ENCODE peak calls at places on chromosomes 3 and 15, in nine cellular contexts. One of them, this sample, is unnamed.
A peak's percentile ranks its signal among the peaks of the same experiment; 100 is the strongest.

GRCh38 chr15:63909819-63910437 is 76.2 kb upstream of the HERC1 start:
- DNase-seq in right cardiac atrium: no peak
- DNase-seq in PC-3: no peak
- DNase-seq in upper lobe of right lung: no peak
- DNase-seq in K562: no peak
- DNase-seq in OCI-LY7: no peak
- DNase-seq in transverse colon: no peak
- DNase-seq in spleen: peak; percentile 30
- DNase-seq in GM23338: no peak
- DNase-seq in this sample: no peak

GRCh38 chr3:102180291-102180931 is 254.4 kb upstream of the ZPLD1 start:
- DNase-seq in PC-3: peak; percentile 71
- DNase-seq in OCI-LY7: no peak
- DNase-seq in K562: no peak
- DNase-seq in right cardiac atrium: no peak
- DNase-seq in GM23338: no peak
- DNase-seq in spleen: no peak
- DNase-seq in upper lobe of right lung: no peak
- DNase-seq in transverse colon: no peak
- DNase-seq in this sample: no peak

GRCh38 chr3:93973160-93974126 is at the start of gene PROS1:
- DNase-seq in PC-3: peak; percentile 68
- DNase-seq in upper lobe of right lung: peak; percentile 93
- DNase-seq in K562: peak; percentile 93
- DNase-seq in right cardiac atrium: peak; percentile 94
- DNase-seq in GM23338: peak; percentile 83
- DNase-seq in OCI-LY7: peak; percentile 58
- DNase-seq in spleen: peak; percentile 92
- DNase-seq in transverse colon: peak; percentile 83
- DNase-seq in this sample: no peak

GRCh38 chr3:5227812-5228211 is 40.3 kb downstream of the EDEM1 start:
- DNase-seq in transverse colon: no peak
- DNase-seq in K562: no peak
- DNase-seq in spleen: no peak
- DNase-seq in OCI-LY7: no peak
- DNase-seq in PC-3: no peak
- DNase-seq in right cardiac atrium: no peak
- DNase-seq in upper lobe of right lung: no peak
- DNase-seq in GM23338: no peak
- DNase-seq in this sample: no peak

GRCh38 chr3:184911570-184911969 is 99.6 kb downstream of the VPS8 start:
- DNase-seq in spleen: no peak
- DNase-seq in GM23338: peak; percentile 66
- DNase-seq in K562: peak; percentile 82
- DNase-seq in OCI-LY7: no peak
- DNase-seq in PC-3: no peak
- DNase-seq in right cardiac atrium: no peak
- DNase-seq in upper lobe of right lung: no peak
- DNase-seq in transverse colon: no peak
- DNase-seq in this sample: no peak

GRCh38 chr3:188686319-188686718 is 485.5 kb upstream of the TPRG1 start:
- DNase-seq in OCI-LY7: no peak
- DNase-seq in K562: no peak
- DNase-seq in right cardiac atrium: no peak
- DNase-seq in PC-3: no peak
- DNase-seq in transverse colon: no peak
- DNase-seq in upper lobe of right lung: no peak
- DNase-seq in GM23338: no peak
- DNase-seq in spleen: no peak
- DNase-seq in this sample: no peak

GRCh38 chr15:77513226-77513625 is 92.5 kb downstream of the HMG20A start:
- DNase-seq in right cardiac atrium: no peak
- DNase-seq in transverse colon: no peak
- DNase-seq in spleen: no peak
- DNase-seq in GM23338: no peak
- DNase-seq in OCI-LY7: no peak
- DNase-seq in PC-3: peak; percentile 9
- DNase-seq in K562: no peak
- DNase-seq in upper lobe of right lung: no peak
- DNase-seq in this sample: no peak

GRCh38 chr15:57509121-57509520 is 82.6 kb upstream of the MYZAP start:
- DNase-seq in K562: no peak
- DNase-seq in transverse colon: no peak
- DNase-seq in GM23338: peak; percentile 41
- DNase-seq in right cardiac atrium: peak; percentile 55
- DNase-seq in OCI-LY7: no peak
- DNase-seq in PC-3: no peak
- DNase-seq in upper lobe of right lung: no peak
- DNase-seq in spleen: no peak
- DNase-seq in this sample: no peak

GRCh38 chr3:112470791-112471190 is 28.5 kb downstream of the BTLA start:
- DNase-seq in OCI-LY7: no peak
- DNase-seq in K562: no peak
- DNase-seq in transverse colon: no peak
- DNase-seq in spleen: no peak
- DNase-seq in PC-3: no peak
- DNase-seq in GM23338: no peak
- DNase-seq in upper lobe of right lung: no peak
- DNase-seq in right cardiac atrium: no peak
- DNase-seq in this sample: no peak

GRCh38 chr3:161423911-161424522 is 52.7 kb upstream of the SPTSSB start:
- DNase-seq in OCI-LY7: peak; percentile 38
- DNase-seq in upper lobe of right lung: no peak
- DNase-seq in K562: peak; percentile 38
- DNase-seq in GM23338: peak; percentile 65
- DNase-seq in spleen: no peak
- DNase-seq in PC-3: peak; percentile 86
- DNase-seq in right cardiac atrium: no peak
- DNase-seq in transverse colon: no peak
- DNase-seq in this sample: no peak

GRCh38 chr15:46676233-46677206 is 1040.8 kb upstream of the SEMA6D start:
- DNase-seq in upper lobe of right lung: no peak
- DNase-seq in OCI-LY7: no peak
- DNase-seq in right cardiac atrium: no peak
- DNase-seq in transverse colon: no peak
- DNase-seq in GM23338: no peak
- DNase-seq in K562: no peak
- DNase-seq in spleen: no peak
- DNase-seq in PC-3: no peak
- DNase-seq in this sample: no peak

GRCh38 chr3:178455264-178455663 is 81.0 kb upstream of the KCNMB2 start:
- DNase-seq in PC-3: no peak
- DNase-seq in spleen: no peak
- DNase-seq in right cardiac atrium: no peak
- DNase-seq in GM23338: no peak
- DNase-seq in K562: no peak
- DNase-seq in transverse colon: no peak
- DNase-seq in upper lobe of right lung: no peak
- DNase-seq in OCI-LY7: no peak
- DNase-seq in this sample: no peak

GRCh38 chr3:12309716-12310115 is 20.8 kb downstream of the PPARG start:
- DNase-seq in K562: no peak
- DNase-seq in right cardiac atrium: no peak
- DNase-seq in spleen: no peak
- DNase-seq in GM23338: no peak
- DNase-seq in OCI-LY7: no peak
- DNase-seq in transverse colon: no peak
- DNase-seq in upper lobe of right lung: no peak
- DNase-seq in PC-3: no peak
- DNase-seq in this sample: no peak

GRCh38 chr3:42043116-42043796 is 47.9 kb upstream of the TRAK1 start:
- DNase-seq in right cardiac atrium: peak; percentile 84
- DNase-seq in spleen: no peak
- DNase-seq in upper lobe of right lung: no peak
- DNase-seq in PC-3: peak; percentile 24
- DNase-seq in transverse colon: no peak
- DNase-seq in OCI-LY7: no peak
- DNase-seq in GM23338: peak; percentile 94
- DNase-seq in K562: no peak
- DNase-seq in this sample: no peak

GRCh38 chr15:90562669-90563068 is 32.9 kb downstream of the CRTC3 start:
- DNase-seq in right cardiac atrium: peak; percentile 63
- DNase-seq in upper lobe of right lung: no peak
- DNase-seq in GM23338: no peak
- DNase-seq in OCI-LY7: no peak
- DNase-seq in spleen: no peak
- DNase-seq in PC-3: no peak
- DNase-seq in transverse colon: no peak
- DNase-seq in K562: no peak
- DNase-seq in this sample: no peak

GRCh38 chr15:90563460-90563859 is 33.7 kb downstream of the CRTC3 start:
- DNase-seq in GM23338: no peak
- DNase-seq in OCI-LY7: no peak
- DNase-seq in PC-3: no peak
- DNase-seq in upper lobe of right lung: no peak
- DNase-seq in transverse colon: no peak
- DNase-seq in K562: no peak
- DNase-seq in spleen: no peak
- DNase-seq in right cardiac atrium: no peak
- DNase-seq in this sample: no peak

GRCh38 chr15:90559119-90559518 is 29.4 kb downstream of the CRTC3 start:
- DNase-seq in OCI-LY7: no peak
- DNase-seq in K562: no peak
- DNase-seq in GM23338: no peak
- DNase-seq in upper lobe of right lung: no peak
- DNase-seq in right cardiac atrium: no peak
- DNase-seq in transverse colon: no peak
- DNase-seq in PC-3: no peak
- DNase-seq in spleen: no peak
- DNase-seq in this sample: no peak

GRCh38 chr15:90560229-90560771 is 30.6 kb downstream of the CRTC3 start:
- DNase-seq in GM23338: no peak
- DNase-seq in K562: peak; percentile 31
- DNase-seq in PC-3: no peak
- DNase-seq in transverse colon: peak; percentile 38
- DNase-seq in right cardiac atrium: peak; percentile 58
- DNase-seq in spleen: no peak
- DNase-seq in upper lobe of right lung: no peak
- DNase-seq in OCI-LY7: no peak
- DNase-seq in this sample: no peak

GRCh38 chr15:90561344-90562244 is 31.9 kb downstream of the CRTC3 start:
- DNase-seq in K562: no peak
- DNase-seq in spleen: no peak
- DNase-seq in GM23338: no peak
- DNase-seq in OCI-LY7: no peak
- DNase-seq in transverse colon: no peak
- DNase-seq in PC-3: no peak
- DNase-seq in upper lobe of right lung: no peak
- DNase-seq in right cardiac atrium: no peak
- DNase-seq in this sample: no peak
- H3K27ac ChIP-seq in K562: no peak overlapping the region
- H3K27ac ChIP-seq in spleen: peak overlapping the region; percentile 55
- H3K27ac ChIP-seq in GM23338: no peak overlapping the region
- H3K27ac ChIP-seq in OCI-LY7: no peak overlapping the region
- H3K27ac ChIP-seq in transverse colon: peak overlapping the region; percentile 78
- H3K27ac ChIP-seq in PC-3: no peak overlapping the region
- H3K27ac ChIP-seq in upper lobe of right lung: peak overlapping the region; percentile 68
- H3K27ac ChIP-seq in right cardiac atrium: peak overlapping the region; percentile 89
- H3K27ac ChIP-seq in this sample: no peak overlapping the region

DNA sequence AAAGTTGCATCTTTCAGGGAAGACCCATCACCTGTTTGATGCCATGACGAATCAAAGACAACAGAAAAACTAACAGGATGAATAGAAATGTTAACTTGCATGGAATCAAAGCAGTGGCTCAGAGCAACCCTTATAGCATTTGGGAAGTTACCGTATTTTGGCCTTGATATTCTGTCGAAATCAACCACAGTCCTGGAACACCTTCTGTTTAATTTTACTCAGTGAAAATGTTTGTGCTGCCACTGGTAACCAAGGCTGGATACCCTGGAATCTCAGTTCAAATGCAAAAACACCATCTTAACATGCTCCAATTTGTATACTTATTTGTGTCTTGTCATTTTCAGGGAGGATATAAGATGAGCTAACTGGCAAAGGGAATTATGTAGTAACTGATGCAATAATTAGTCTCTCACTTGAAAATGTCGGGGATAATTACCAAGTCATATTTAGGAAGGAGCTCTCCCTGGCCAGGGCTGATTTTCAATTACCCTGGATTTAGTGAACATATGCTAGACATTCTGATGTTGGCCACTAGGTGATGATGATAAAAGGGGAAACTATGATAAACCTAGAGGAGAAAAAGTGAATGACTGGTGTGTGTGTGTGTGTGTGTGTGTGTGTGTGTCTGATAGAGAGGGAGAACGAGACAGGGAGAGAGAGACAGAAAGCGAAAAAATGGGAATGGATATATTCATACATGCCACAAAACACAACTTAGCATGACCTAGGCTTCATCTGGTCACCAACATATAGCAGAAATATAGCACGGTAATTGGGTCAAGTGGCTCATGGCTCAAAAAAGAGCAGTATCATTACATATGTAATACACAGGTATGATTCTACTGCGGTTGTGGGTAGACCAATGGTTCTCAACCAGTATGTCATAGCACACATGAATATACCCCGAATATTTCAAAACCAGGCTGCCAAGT is 19.0 kb upstream of the PRICKLE2 start:
- DNase-seq in GM23338: peak; percentile 75
- DNase-seq in OCI-LY7: peak; percentile 34
- DNase-seq in right cardiac atrium: no peak
- DNase-seq in K562: peak; percentile 3
- DNase-seq in spleen: no peak
- DNase-seq in upper lobe of right lung: no peak
- DNase-seq in transverse colon: no peak
- DNase-seq in PC-3: peak; percentile 40
- DNase-seq in this sample: no peak
- H3K27ac ChIP-seq in GM23338: no peak overlapping the region
- H3K27ac ChIP-seq in OCI-LY7: no peak overlapping the region
- H3K27ac ChIP-seq in right cardiac atrium: no peak overlapping the region
- H3K27ac ChIP-seq in K562: no peak overlapping the region
- H3K27ac ChIP-seq in spleen: no peak overlapping the region
- H3K27ac ChIP-seq in upper lobe of right lung: no peak overlapping the region
- H3K27ac ChIP-seq in transverse colon: no peak overlapping the region
- H3K27ac ChIP-seq in PC-3: no peak overlapping the region
- H3K27ac ChIP-seq in this sample: no peak overlapping the region

GRCh38 chr15:59059076-59059597 is 45.8 kb upstream of the CCNB2 start:
- DNase-seq in K562: no peak
- DNase-seq in right cardiac atrium: no peak
- DNase-seq in upper lobe of right lung: no peak
- DNase-seq in OCI-LY7: no peak
- DNase-seq in transverse colon: no peak
- DNase-seq in GM23338: no peak
- DNase-seq in spleen: no peak
- DNase-seq in PC-3: no peak
- DNase-seq in this sample: no peak
- H3K27ac ChIP-seq in K562: no peak overlapping the region
- H3K27ac ChIP-seq in right cardiac atrium: no peak overlapping the region
- H3K27ac ChIP-seq in upper lobe of right lung: no peak overlapping the region
- H3K27ac ChIP-seq in OCI-LY7: no peak overlapping the region
- H3K27ac ChIP-seq in transverse colon: no peak overlapping the region
- H3K27ac ChIP-seq in GM23338: no peak overlapping the region
- H3K27ac ChIP-seq in spleen: no peak overlapping the region
- H3K27ac ChIP-seq in PC-3: no peak overlapping the region
- H3K27ac ChIP-seq in this sample: no peak overlapping the region

DNA sequence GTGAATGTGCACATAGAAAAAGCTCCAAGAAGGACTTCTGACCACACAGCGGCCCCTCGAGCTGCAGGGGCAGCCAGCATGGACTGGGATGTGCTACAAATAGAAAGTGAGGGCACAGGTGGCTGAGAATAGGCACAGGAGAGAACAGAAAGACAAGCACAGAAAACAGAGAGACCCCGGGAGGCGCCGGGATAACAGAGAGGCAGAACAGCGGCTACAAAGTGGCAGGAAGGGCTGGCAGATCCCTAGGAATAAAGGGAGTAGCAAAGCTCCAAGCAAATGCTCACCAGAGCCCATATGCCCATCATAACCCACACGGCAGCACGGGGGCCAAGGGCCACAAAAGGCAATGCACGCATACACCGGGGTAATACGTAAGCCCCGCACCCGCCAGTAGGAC is 201.7 kb upstream of the NSMCE3 start:
- DNase-seq in GM23338: no peak
- DNase-seq in K562: no peak
- DNase-seq in upper lobe of right lung: no peak
- DNase-seq in transverse colon: no peak
- DNase-seq in spleen: no peak
- DNase-seq in PC-3: no peak
- DNase-seq in OCI-LY7: no peak
- DNase-seq in right cardiac atrium: no peak
- DNase-seq in this sample: no peak
- H3K27ac ChIP-seq in GM23338: no peak overlapping the region
- H3K27ac ChIP-seq in K562: no peak overlapping the region
- H3K27ac ChIP-seq in upper lobe of right lung: no peak overlapping the region
- H3K27ac ChIP-seq in transverse colon: peak overlapping the region; percentile 25
- H3K27ac ChIP-seq in spleen: no peak overlapping the region
- H3K27ac ChIP-seq in PC-3: peak overlapping the region; percentile 13
- H3K27ac ChIP-seq in OCI-LY7: no peak overlapping the region
- H3K27ac ChIP-seq in right cardiac atrium: no peak overlapping the region
- H3K27ac ChIP-seq in this sample: peak overlapping the region; percentile 87

This sample was measured in epithelial cell of prostate.